ENCODE peak calls at places on chromosomes 7 and 10, in four cellular contexts. One of them, this sample, is unnamed.

GRCh38 chr7:37081436-37081835 is 357.1 kb upstream of the AOAH start:
- DNase-seq in Calu3: peak
- DNase-seq in NCI-H524 treated with DMSO at 0.1 percent for 48 hours: no peak
- DNase-seq in activated T-cell treated with anti-CD3 and anti-CD28 coated beads, Interleukin-2, amount 50 U/mL, for 24 hours: no peak
- DNase-seq in this sample: no peak

GRCh38 chr10:71435571-71436267 is 39.0 kb downstream of the CDH23 start:
- DNase-seq in NCI-H524 treated with DMSO at 0.1 percent for 48 hours: no peak
- DNase-seq in activated T-cell treated with anti-CD3 and anti-CD28 coated beads, Interleukin-2, amount 50 U/mL, for 24 hours: no peak
- DNase-seq in Calu3: no peak
- DNase-seq in this sample: no peak

GRCh38 chr7:36670585-36671431 is 53.5 kb downstream of the AOAH start:
- DNase-seq in NCI-H524 treated with DMSO at 0.1 percent for 48 hours: no peak
- DNase-seq in Calu3: peak
- DNase-seq in activated T-cell treated with anti-CD3 and anti-CD28 coated beads, Interleukin-2, amount 50 U/mL, for 24 hours: peak
- DNase-seq in this sample: peak

GRCh38 chr10:13458107-13458761 is 70.6 kb downstream of the BEND7 start:
- DNase-seq in activated T-cell treated with anti-CD3 and anti-CD28 coated beads, Interleukin-2, amount 50 U/mL, for 24 hours: no peak
- DNase-seq in Calu3: no peak
- DNase-seq in NCI-H524 treated with DMSO at 0.1 percent for 48 hours: no peak
- DNase-seq in this sample: no peak

GRCh38 chr10:79400567-79401004 is 44.8 kb downstream of the ZCCHC24 start:
- DNase-seq in NCI-H524 treated with DMSO at 0.1 percent for 48 hours: no peak
- DNase-seq in Calu3: peak
- DNase-seq in activated T-cell treated with anti-CD3 and anti-CD28 coated beads, Interleukin-2, amount 50 U/mL, for 24 hours: peak
- DNase-seq in this sample: peak

GRCh38 chr10:22573820-22574569 is 140.4 kb downstream of the PIP4K2A start:
- DNase-seq in activated T-cell treated with anti-CD3 and anti-CD28 coated beads, Interleukin-2, amount 50 U/mL, for 24 hours: no peak
- DNase-seq in Calu3: peak
- DNase-seq in NCI-H524 treated with DMSO at 0.1 percent for 48 hours: no peak
- DNase-seq in this sample: no peak

GRCh38 chr10:26755443-26755903 is 58.0 kb downstream of the PDSS1 start:
- DNase-seq in Calu3: no peak
- DNase-seq in activated T-cell treated with anti-CD3 and anti-CD28 coated beads, Interleukin-2, amount 50 U/mL, for 24 hours: no peak
- DNase-seq in NCI-H524 treated with DMSO at 0.1 percent for 48 hours: no peak
- DNase-seq in this sample: no peak

GRCh38 chr7:28075674-28076358 is 104.8 kb downstream of the JAZF1 start:
- DNase-seq in Calu3: no peak
- DNase-seq in activated T-cell treated with anti-CD3 and anti-CD28 coated beads, Interleukin-2, amount 50 U/mL, for 24 hours: no peak
- DNase-seq in NCI-H524 treated with DMSO at 0.1 percent for 48 hours: peak
- DNase-seq in this sample: no peak

GRCh38 chr10:29766753-29767152 is 132.0 kb upstream of the SVIL start:
- DNase-seq in NCI-H524 treated with DMSO at 0.1 percent for 48 hours: no peak
- DNase-seq in Calu3: no peak
- DNase-seq in activated T-cell treated with anti-CD3 and anti-CD28 coated beads, Interleukin-2, amount 50 U/mL, for 24 hours: no peak
- DNase-seq in this sample: no peak

GRCh38 chr10:127426746-127427145 is 122.4 kb upstream of the NPS start:
- DNase-seq in NCI-H524 treated with DMSO at 0.1 percent for 48 hours: no peak
- DNase-seq in activated T-cell treated with anti-CD3 and anti-CD28 coated beads, Interleukin-2, amount 50 U/mL, for 24 hours: no peak
- DNase-seq in Calu3: no peak
- DNase-seq in this sample: no peak

GRCh38 chr7:18064242-18064838 is 36.7 kb upstream of the PRPS1L1 start:
- DNase-seq in activated T-cell treated with anti-CD3 and anti-CD28 coated beads, Interleukin-2, amount 50 U/mL, for 24 hours: no peak
- DNase-seq in NCI-H524 treated with DMSO at 0.1 percent for 48 hours: no peak
- DNase-seq in Calu3: peak
- DNase-seq in this sample: no peak

GRCh38 chr10:22931948-22932347 is 4.1 kb downstream of the ARMC3 start:
- DNase-seq in NCI-H524 treated with DMSO at 0.1 percent for 48 hours: no peak
- DNase-seq in activated T-cell treated with anti-CD3 and anti-CD28 coated beads, Interleukin-2, amount 50 U/mL, for 24 hours: no peak
- DNase-seq in Calu3: peak
- DNase-seq in this sample: no peak

GRCh38 chr7:43195256-43195655 is 82.8 kb downstream of the HECW1 start:
- DNase-seq in NCI-H524 treated with DMSO at 0.1 percent for 48 hours: no peak
- DNase-seq in activated T-cell treated with anti-CD3 and anti-CD28 coated beads, Interleukin-2, amount 50 U/mL, for 24 hours: no peak
- DNase-seq in Calu3: no peak
- DNase-seq in this sample: no peak

GRCh38 chr10:92688927-92689662 is 660 bp upstream of the HHEX start:
- DNase-seq in activated T-cell treated with anti-CD3 and anti-CD28 coated beads, Interleukin-2, amount 50 U/mL, for 24 hours: peak
- DNase-seq in NCI-H524 treated with DMSO at 0.1 percent for 48 hours: peak
- DNase-seq in Calu3: no peak
- DNase-seq in this sample: no peak

This sample was measured in DMS 273 treated with DMSO at 0.1 percent for 48 hours.